ENCODE peak calls at places on chromosomes 16 and 17, in five cellular contexts. One of them, this sample, is unnamed.

GRCh38 chr17:14792751-14793150 is 472.4 kb downstream of the PMP22 start:
- DNase-seq in trophoblast cell: no peak
- DNase-seq in neuronal stem cell: no peak
- DNase-seq in H1: no peak
- DNase-seq in mesenchymal stem cell: no peak
- DNase-seq in this sample: no peak

GRCh38 chr16:64933890-64934289 is 188.0 kb downstream of the CDH11 start:
- DNase-seq in trophoblast cell: no peak
- DNase-seq in neuronal stem cell: no peak
- DNase-seq in H1: no peak
- DNase-seq in mesenchymal stem cell: no peak
- DNase-seq in this sample: no peak

GRCh38 chr17:17492562-17492961 is 3.6 kb downstream of the RASD1 start:
- DNase-seq in trophoblast cell: no peak
- DNase-seq in neuronal stem cell: no peak
- DNase-seq in H1: no peak
- DNase-seq in mesenchymal stem cell: no peak
- DNase-seq in this sample: no peak

GRCh38 chr16:25066747-25067631 is 44.6 kb upstream of the LCMT1 start:
- DNase-seq in trophoblast cell: peak
- DNase-seq in neuronal stem cell: peak
- DNase-seq in H1: peak
- DNase-seq in mesenchymal stem cell: peak
- DNase-seq in this sample: peak

GRCh38 chr17:57257911-57258885 is 1.9 kb downstream of the MSI2 start:
- DNase-seq in trophoblast cell: no peak
- DNase-seq in neuronal stem cell: peak
- DNase-seq in H1: no peak
- DNase-seq in mesenchymal stem cell: peak
- DNase-seq in this sample: no peak

GRCh38 chr17:77433385-77434135 is 292.8 kb downstream of the SEC14L1 start:
- DNase-seq in trophoblast cell: no peak
- DNase-seq in neuronal stem cell: no peak
- DNase-seq in H1: no peak
- DNase-seq in mesenchymal stem cell: peak
- DNase-seq in this sample: no peak

GRCh38 chr17:49514374-49514738 is 19.3 kb downstream of the NGFR start:
- DNase-seq in trophoblast cell: no peak
- DNase-seq in neuronal stem cell: no peak
- DNase-seq in H1: no peak
- DNase-seq in mesenchymal stem cell: peak
- DNase-seq in this sample: peak

GRCh38 chr16:11372073-11372923 is 27.0 kb downstream of the RMI2 start:
- DNase-seq in trophoblast cell: no peak
- DNase-seq in neuronal stem cell: no peak
- DNase-seq in H1: no peak
- DNase-seq in mesenchymal stem cell: no peak
- DNase-seq in this sample: no peak

GRCh38 chr16:85798901-85799496 is 345 bp downstream of the EMC8 start:
- DNase-seq in trophoblast cell: peak
- DNase-seq in neuronal stem cell: no peak
- DNase-seq in H1: no peak
- DNase-seq in mesenchymal stem cell: peak
- DNase-seq in this sample: peak

GRCh38 chr16:27639588-27640276 is 89.8 kb downstream of the KATNIP start:
- DNase-seq in trophoblast cell: peak
- DNase-seq in neuronal stem cell: peak
- DNase-seq in H1: no peak
- DNase-seq in mesenchymal stem cell: peak
- DNase-seq in this sample: peak

GRCh38 chr17:71760062-71760720 is 360.6 kb upstream of the SOX9 start:
- DNase-seq in trophoblast cell: no peak
- DNase-seq in neuronal stem cell: no peak
- DNase-seq in H1: no peak
- DNase-seq in mesenchymal stem cell: peak
- DNase-seq in this sample: no peak

GRCh38 chr16:57591086-57591869 is 37.2 kb upstream of the ADGRG1 start:
- DNase-seq in trophoblast cell: peak
- DNase-seq in neuronal stem cell: peak
- DNase-seq in H1: no peak
- DNase-seq in mesenchymal stem cell: peak
- DNase-seq in this sample: peak

DNA sequence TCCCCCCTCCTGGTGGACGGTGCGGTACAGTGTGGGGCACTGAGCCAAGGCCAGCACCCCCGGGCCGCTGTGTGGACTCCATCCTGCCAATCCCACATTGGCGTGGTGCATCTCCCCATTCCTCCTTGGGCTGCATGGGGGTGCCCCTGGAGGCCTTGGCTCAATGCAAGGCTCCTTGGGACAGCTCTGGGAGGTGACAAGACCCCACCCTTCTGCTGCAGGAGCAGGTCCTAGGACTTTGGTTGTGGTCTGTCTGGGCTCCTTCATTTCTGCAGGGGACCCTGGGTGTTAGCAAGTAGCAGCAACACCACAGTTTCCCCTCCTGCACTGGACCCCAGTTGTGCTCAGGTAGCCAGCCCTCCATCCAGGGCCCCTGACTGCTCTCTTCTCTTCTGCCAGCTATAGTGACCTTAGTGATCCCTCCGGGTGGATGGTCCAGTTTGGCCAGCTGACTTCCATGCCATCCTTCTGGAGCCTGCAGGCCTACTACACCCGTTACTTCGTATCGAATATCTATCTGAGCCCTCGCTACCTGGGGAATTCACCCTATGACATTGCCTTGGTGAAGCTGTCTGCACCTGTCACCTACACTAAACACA is 1.3 kb downstream of the PRSS21 start:
- DNase-seq in trophoblast cell: no peak
- DNase-seq in neuronal stem cell: no peak
- DNase-seq in H1: no peak
- DNase-seq in mesenchymal stem cell: no peak
- DNase-seq in this sample: no peak
- H2BK12ac ChIP-seq in trophoblast cell: no peak
- H2BK12ac ChIP-seq in neuronal stem cell: no peak
- H2BK12ac ChIP-seq in H1: no peak
- H2BK12ac ChIP-seq in mesenchymal stem cell: no peak
- H2BK12ac ChIP-seq in this sample: no peak

DNA sequence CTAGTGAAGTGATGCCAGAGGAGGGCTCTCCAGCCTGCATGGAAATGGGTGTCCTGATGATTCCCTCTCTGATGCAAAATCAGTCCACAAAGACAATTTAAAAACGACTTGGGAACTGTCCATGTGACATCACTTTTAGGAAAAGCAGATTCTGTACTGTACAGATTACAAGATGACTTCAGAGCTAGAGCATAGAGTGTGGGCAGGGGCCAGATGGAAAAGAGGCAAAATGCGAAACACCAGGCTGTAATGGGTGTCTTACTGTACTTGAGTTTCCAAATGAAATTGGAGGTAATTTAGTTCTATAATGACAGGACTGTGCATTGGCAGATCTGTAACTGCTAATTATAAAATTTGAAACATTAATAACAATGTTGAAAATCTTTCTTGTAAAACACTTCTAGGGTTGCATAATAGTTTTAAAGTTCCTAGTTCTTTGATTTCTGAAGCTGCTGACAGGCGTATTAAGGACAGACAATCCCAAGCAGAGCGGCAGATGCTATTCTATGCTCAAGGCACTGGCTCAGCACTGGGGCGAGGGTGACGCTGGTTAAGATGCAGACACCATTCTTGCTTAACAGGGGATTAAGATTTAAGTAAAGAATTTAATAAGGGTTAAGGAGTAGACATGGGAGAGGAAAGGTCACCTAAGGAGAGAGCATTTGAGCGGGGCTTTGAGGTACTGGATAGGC is 29.6 kb downstream of the OGFOD1 start:
- DNase-seq in trophoblast cell: no peak
- DNase-seq in neuronal stem cell: no peak
- DNase-seq in H1: no peak
- DNase-seq in mesenchymal stem cell: no peak
- DNase-seq in this sample: no peak
- H3K23ac ChIP-seq in trophoblast cell: no peak
- H3K23ac ChIP-seq in neuronal stem cell: no peak
- H3K23ac ChIP-seq in H1: no peak
- H3K23ac ChIP-seq in mesenchymal stem cell: no peak
- H3K23ac ChIP-seq in this sample: no peak

GRCh38 chr17:2710075-2710803 is 1.3 kb downstream of the CLUH start:
- DNase-seq in trophoblast cell: no peak
- DNase-seq in neuronal stem cell: no peak
- DNase-seq in H1: no peak
- DNase-seq in mesenchymal stem cell: peak
- DNase-seq in this sample: no peak
- H3K14ac ChIP-seq in trophoblast cell: no peak
- H3K14ac ChIP-seq in neuronal stem cell: no peak
- H3K14ac ChIP-seq in H1: no peak
- H3K14ac ChIP-seq in mesenchymal stem cell: no peak
- H3K14ac ChIP-seq in this sample: no peak

GRCh38 chr17:78958556-78959191 is 21.0 kb downstream of the LGALS3BP start:
- DNase-seq in trophoblast cell: peak
- DNase-seq in neuronal stem cell: no peak
- DNase-seq in H1: no peak
- DNase-seq in mesenchymal stem cell: no peak
- DNase-seq in this sample: peak

GRCh38 chr17:78962345-78962983 is 17.3 kb downstream of the LGALS3BP start:
- DNase-seq in trophoblast cell: peak
- DNase-seq in neuronal stem cell: no peak
- DNase-seq in H1: no peak
- DNase-seq in mesenchymal stem cell: peak
- DNase-seq in this sample: peak

GRCh38 chr17:78961571-78961970 is 18.2 kb downstream of the LGALS3BP start:
- DNase-seq in trophoblast cell: peak
- DNase-seq in neuronal stem cell: no peak
- DNase-seq in H1: no peak
- DNase-seq in mesenchymal stem cell: no peak
- DNase-seq in this sample: peak

GRCh38 chr17:78960945-78961344 is 18.8 kb downstream of the LGALS3BP start:
- DNase-seq in trophoblast cell: peak
- DNase-seq in neuronal stem cell: no peak
- DNase-seq in H1: no peak
- DNase-seq in mesenchymal stem cell: no peak
- DNase-seq in this sample: no peak

GRCh38 chr17:78959803-78960202 is 19.9 kb downstream of the LGALS3BP start:
- DNase-seq in trophoblast cell: no peak
- DNase-seq in neuronal stem cell: no peak
- DNase-seq in H1: no peak
- DNase-seq in mesenchymal stem cell: no peak
- DNase-seq in this sample: peak
- H2BK12ac ChIP-seq in trophoblast cell: no peak
- H2BK12ac ChIP-seq in neuronal stem cell: no peak
- H2BK12ac ChIP-seq in H1: no peak
- H2BK12ac ChIP-seq in mesenchymal stem cell: no peak
- H2BK12ac ChIP-seq in this sample: no peak

DNA sequence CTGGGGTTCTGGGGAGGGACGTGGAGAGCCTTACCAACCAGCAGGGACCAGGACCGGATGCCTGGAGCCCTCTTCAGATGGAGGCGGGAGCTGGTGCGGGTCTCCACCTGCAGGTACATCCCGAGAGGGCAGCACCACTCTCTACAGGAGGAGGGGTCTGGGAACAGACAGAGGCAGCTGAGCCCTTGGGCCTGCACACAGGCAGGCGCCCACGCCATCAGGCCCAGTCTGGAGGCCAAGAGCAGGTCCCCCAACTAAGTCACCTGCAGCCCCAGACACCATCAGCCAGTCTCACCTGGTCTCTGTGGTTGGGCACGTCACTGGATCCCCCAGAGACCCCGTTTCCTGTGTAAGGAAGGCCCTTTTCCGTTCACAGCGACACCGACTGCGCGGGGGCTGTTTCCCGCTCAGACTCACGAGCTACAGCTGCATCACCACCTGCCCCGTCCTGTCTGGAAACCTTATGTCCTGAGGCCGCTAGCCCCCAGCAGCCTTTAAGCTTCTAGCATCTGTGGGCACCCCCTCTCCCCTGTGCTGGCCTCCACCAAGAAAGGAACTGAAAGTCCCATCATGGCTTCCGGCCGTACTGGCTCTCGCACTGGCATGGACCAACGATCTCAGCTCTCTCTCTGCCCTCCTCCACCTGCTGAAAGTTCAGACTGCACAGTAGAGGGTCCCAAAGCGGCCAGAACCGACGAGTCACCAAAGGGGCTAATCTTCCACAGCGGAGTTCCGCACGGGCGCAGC is 1.2 kb downstream of the CYBC1 start:
- DNase-seq in trophoblast cell: no peak
- DNase-seq in neuronal stem cell: no peak
- DNase-seq in H1: no peak
- DNase-seq in mesenchymal stem cell: no peak
- DNase-seq in this sample: peak
- H3K23ac ChIP-seq in trophoblast cell: no peak
- H3K23ac ChIP-seq in neuronal stem cell: no peak
- H3K23ac ChIP-seq in H1: no peak
- H3K23ac ChIP-seq in mesenchymal stem cell: no peak
- H3K23ac ChIP-seq in this sample: no peak

GRCh38 chr17:1714488-1714979 is 4.4 kb upstream of the TLCD2 start:
- DNase-seq in trophoblast cell: peak
- DNase-seq in neuronal stem cell: peak
- DNase-seq in H1: peak
- DNase-seq in mesenchymal stem cell: peak
- DNase-seq in this sample: peak
- H3K14ac ChIP-seq in trophoblast cell: peak
- H3K14ac ChIP-seq in neuronal stem cell: no peak
- H3K14ac ChIP-seq in H1: no peak
- H3K14ac ChIP-seq in mesenchymal stem cell: peak
- H3K14ac ChIP-seq in this sample: peak